ENCODE peak calls at places on chromosomes 7 and 10, in seven cellular contexts. L is HFFc6; J is stimulated activated CD8-positive, alpha-beta memory T cell treated with anti-CD3 and anti-CD28 coated beads, Interleukin-12 subunit alpha, Interleukin-12 subunit beta, amount 100 ng/mL, for 1 hour; D is EL; M is NCI-H748 treated with DMSO at 0.1 percent for 48 hours; U is stimulated activated CD4-positive, alpha-beta T cell treated with anti-CD3 and anti-CD28 coated beads, Interleukin-1b, Interleukin-23, amount 100 ng/mL, for 24 hours; K is NCI-H69. C is an unnamed sample.

GRCh38 chr10:8048281-8049008 is 6.0 kb upstream of the GATA3 start:
- DNase-seq in L (no peak), J (no peak), D (no peak), M (no peak), U (no peak), K (no peak), C (no peak)

GRCh38 chr7:112025556-112025955 is 180.6 kb downstream of the DOCK4 start:
- DNase-seq in L (no peak), J (no peak), D (no peak), M (no peak), U (no peak), K (no peak), C (no peak)

GRCh38 chr7:70736715-70737460 is 395.1 kb upstream of the GALNT17 start:
- DNase-seq in L (no peak), J (no peak), D (peak; percentile 66), M (no peak), U (no peak), K (no peak), C (peak; percentile 47)

GRCh38 chr10:105150486-105150885 is 509.4 kb downstream of the SORCS3 start:
- DNase-seq in L (no peak), J (no peak), D (no peak), M (no peak), U (no peak), K (no peak), C (no peak)

GRCh38 chr10:24383681-24384106 is 174.8 kb downstream of the KIAA1217 start:
- DNase-seq in L (peak; percentile 75), J (no peak), D (peak; percentile 93), M (peak; percentile 28), U (no peak), K (peak; percentile 57), C (peak; percentile 79)

GRCh38 chr7:74371381-74372059 is 82.2 kb upstream of the GTF2IRD1 start:
- DNase-seq in L (no peak), J (no peak), D (no peak), M (peak; percentile 4), U (no peak), K (peak; percentile 83), C (no peak)

GRCh38 chr10:75375828-75376227 is 25.7 kb downstream of the ZNF503 start:
- DNase-seq in L (no peak), J (no peak), D (no peak), M (no peak), U (no peak), K (no peak), C (no peak)

GRCh38 chr7:79434867-79435266 is 18.6 kb downstream of the MAGI2 start:
- DNase-seq in L (no peak), J (no peak), D (peak; percentile 36), M (no peak), U (no peak), K (no peak), C (no peak)

GRCh38 chr10:15379043-15379442 is 8.0 kb upstream of the FAM171A1 start:
- DNase-seq in L (no peak), J (no peak), D (no peak), M (no peak), U (no peak), K (no peak), C (no peak)

GRCh38 chr10:3623746-3624145 is 161.3 kb downstream of the KLF6 start:
- DNase-seq in L (peak; percentile 57), J (no peak), D (peak; percentile 92), M (no peak), U (no peak), K (no peak), C (no peak)

GRCh38 chr10:129532838-129533237 is 65.8 kb downstream of the MGMT start:
- DNase-seq in L (no peak), J (no peak), D (no peak), M (no peak), U (no peak), K (no peak), C (no peak)

GRCh38 chr10:71213761-71214440 is 1.5 kb downstream of the UNC5B start:
- DNase-seq in L (peak; percentile 70), J (no peak), D (peak; percentile 72), M (peak; percentile 16), U (no peak), K (peak; percentile 69), C (peak; percentile 38)

GRCh38 chr7:50335795-50336754 is 31.6 kb downstream of the IKZF1 start:
- DNase-seq in L (no peak), J (peak; percentile 64), D (no peak), M (no peak), U (peak; percentile 45), K (peak; percentile 82), C (no peak)

GRCh38 chr10:4947039-4947634 is 16.1 kb upstream of the AKR1C1 start:
- DNase-seq in L (peak; percentile 5), J (no peak), D (peak; percentile 5), M (no peak), U (no peak), K (no peak), C (peak; percentile 11)

GRCh38 chr10:12782537-12782936 is 219.0 kb downstream of the CCDC3 start:
- DNase-seq in L (no peak), J (no peak), D (peak; percentile 26), M (no peak), U (no peak), K (peak; percentile 22), C (peak; percentile 42)

GRCh38 chr7:122803323-122803722 is 82.9 kb downstream of the CADPS2 start:
- DNase-seq in L (no peak), J (no peak), D (no peak), M (peak; percentile 19), U (no peak), K (peak; percentile 70), C (peak; percentile 31)

GRCh38 chr10:29642996-29643395 is 8.2 kb upstream of the SVIL start:
- DNase-seq in L (no peak), J (no peak), D (no peak), M (no peak), U (no peak), K (no peak), C (no peak)